ENCODE peak calls at places on chromosomes 16 and 17, in six cellular contexts. A, Q, N, P, L and F are unnamed samples.

GRCh38 chr16:19696961-19697360 is 21.1 kb downstream of the KNOP1 start:
- DNase-seq in A (no peak), Q (no peak), N (no peak), P (no peak), L (no peak), F (no peak)

GRCh38 chr17:22411185-22411784 is 719.0 kb downstream of the KCNJ18 start:
- DNase-seq in A (no peak), Q (no peak), N (no peak), P (no peak), L (no peak), F (no peak)

GRCh38 chr16:59848314-59848713 is 1114.2 kb upstream of the GOT2 start:
- DNase-seq in A (no peak), Q (no peak), N (no peak), P (no peak), L (no peak), F (no peak)

GRCh38 chr16:68069511-68070248 is 15.5 kb upstream of the NFATC3 start:
- DNase-seq in A (peak), Q (peak), N (no peak), P (peak), L (peak), F (no peak)

GRCh38 chr16:25643633-25644032 is 48.1 kb upstream of the HS3ST4 start:
- DNase-seq in A (no peak), Q (no peak), N (no peak), P (no peak), L (no peak), F (no peak)

GRCh38 chr17:64343071-64343774 is 47.4 kb downstream of the PECAM1 start:
- DNase-seq in A (no peak), Q (no peak), N (no peak), P (no peak), L (no peak), F (no peak)

GRCh38 chr16:66524601-66525164 is 25.2 kb downstream of the TK2 start:
- DNase-seq in A (no peak), Q (no peak), N (no peak), P (no peak), L (no peak), F (no peak)

GRCh38 chr16:28538733-28539596 is at the start of gene NUPR1:
- DNase-seq in A (peak), Q (peak), N (peak), P (peak), L (no peak), F (peak)

GRCh38 chr16:17461951-17462729 is 8.6 kb downstream of the XYLT1 start:
- DNase-seq in A (no peak), Q (no peak), N (no peak), P (no peak), L (peak), F (no peak)

GRCh38 chr16:3030872-3031212 is 5.9 kb downstream of the BICDL2 start:
- DNase-seq in A (no peak), Q (no peak), N (no peak), P (no peak), L (no peak), F (no peak)

GRCh38 chr17:73401911-73402310 is 90.1 kb upstream of the CDC42EP4 start:
- DNase-seq in A (peak), Q (peak), N (peak), P (no peak), L (no peak), F (peak)

GRCh38 chr17:79645022-79645776 is 34.3 kb upstream of the RBFOX3 start:
- DNase-seq in A (no peak), Q (no peak), N (peak), P (no peak), L (peak), F (no peak)

GRCh38 chr16:29192329-29193247 is 207.7 kb downstream of the LAT start:
- DNase-seq in A (no peak), Q (no peak), N (no peak), P (no peak), L (peak), F (no peak)

GRCh38 chr17:16215965-16216316 is 607 bp upstream of the NCOR1 start:
- DNase-seq in A (no peak), Q (no peak), N (no peak), P (peak), L (no peak), F (no peak)

GRCh38 chr17:16215002-16215272 is 397 bp downstream of the NCOR1 start:
- DNase-seq in A (peak), Q (peak), N (no peak), P (peak), L (peak), F (peak)

GRCh38 chr17:16214190-16215001 is 938 bp downstream of the NCOR1 start:
- DNase-seq in A (no peak), Q (no peak), N (no peak), P (no peak), L (no peak), F (peak)

GRCh38 chr17:16215273-16215964 is at the start of gene NCOR1:
- DNase-seq in A (peak), Q (peak), N (peak), P (peak), L (peak), F (peak)

DNA sequence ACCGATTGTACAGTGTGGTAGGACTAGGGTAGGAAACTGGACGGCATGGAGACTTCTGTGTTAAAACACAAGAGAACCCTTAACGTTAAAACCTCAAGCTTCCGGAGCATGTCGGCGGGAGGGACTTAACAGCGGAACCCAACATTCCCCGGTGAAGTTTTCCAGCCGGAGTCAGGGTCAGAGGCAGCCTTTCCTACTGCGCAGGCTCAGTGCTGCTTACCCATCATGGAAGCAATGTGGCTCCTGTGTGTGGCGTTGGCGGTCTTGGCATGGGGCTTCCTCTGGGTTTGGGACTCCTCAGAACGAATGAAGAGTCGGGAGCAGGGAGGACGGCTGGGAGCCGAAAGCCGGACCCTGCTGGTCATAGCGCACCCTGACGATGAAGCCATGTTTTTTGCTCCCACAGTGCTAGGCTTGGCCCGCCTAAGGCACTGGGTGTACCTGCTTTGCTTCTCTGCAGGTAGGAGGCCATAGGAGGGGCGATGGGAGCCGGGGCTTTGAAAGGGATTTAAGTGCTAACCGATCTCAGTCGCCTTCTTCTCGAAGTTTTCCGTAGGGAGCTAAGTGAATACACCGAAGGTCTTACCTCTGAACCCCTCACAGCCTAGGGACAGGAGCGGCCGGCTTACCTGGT is at the start of gene PIGL:
- DNase-seq in A (peak), Q (peak), N (peak), P (peak), L (peak), F (peak)
- TF ChIP-seq CTCF in A (no peak), Q (no peak), N (no peak), P (no peak), L (no peak), F (no peak)

DNA sequence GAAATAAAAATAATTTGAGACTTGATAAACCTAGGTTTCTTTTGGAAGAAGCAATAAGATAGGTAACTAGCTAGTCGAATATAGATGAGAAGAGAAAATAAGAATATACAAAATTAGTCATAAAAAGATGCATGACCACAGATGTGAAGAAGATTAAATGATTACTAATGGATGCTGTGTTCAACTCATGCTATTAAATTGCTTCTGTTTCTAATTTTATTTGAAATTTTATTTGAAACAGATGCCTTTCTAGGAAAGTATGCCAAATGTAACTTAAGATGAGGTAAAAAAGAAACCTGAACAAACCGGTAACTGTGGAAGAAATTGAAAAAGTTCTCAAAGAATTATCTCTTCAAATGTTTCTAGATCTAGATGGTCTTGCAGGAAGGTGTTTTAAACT is 91.6 kb downstream of the OR1D5 start:
- DNase-seq in A (no peak), Q (no peak), N (no peak), P (no peak), L (no peak), F (no peak)
- H3K4me3 ChIP-seq in A (no peak), Q (no peak), N (no peak), P (no peak), L (no peak), F (no peak)

DNA sequence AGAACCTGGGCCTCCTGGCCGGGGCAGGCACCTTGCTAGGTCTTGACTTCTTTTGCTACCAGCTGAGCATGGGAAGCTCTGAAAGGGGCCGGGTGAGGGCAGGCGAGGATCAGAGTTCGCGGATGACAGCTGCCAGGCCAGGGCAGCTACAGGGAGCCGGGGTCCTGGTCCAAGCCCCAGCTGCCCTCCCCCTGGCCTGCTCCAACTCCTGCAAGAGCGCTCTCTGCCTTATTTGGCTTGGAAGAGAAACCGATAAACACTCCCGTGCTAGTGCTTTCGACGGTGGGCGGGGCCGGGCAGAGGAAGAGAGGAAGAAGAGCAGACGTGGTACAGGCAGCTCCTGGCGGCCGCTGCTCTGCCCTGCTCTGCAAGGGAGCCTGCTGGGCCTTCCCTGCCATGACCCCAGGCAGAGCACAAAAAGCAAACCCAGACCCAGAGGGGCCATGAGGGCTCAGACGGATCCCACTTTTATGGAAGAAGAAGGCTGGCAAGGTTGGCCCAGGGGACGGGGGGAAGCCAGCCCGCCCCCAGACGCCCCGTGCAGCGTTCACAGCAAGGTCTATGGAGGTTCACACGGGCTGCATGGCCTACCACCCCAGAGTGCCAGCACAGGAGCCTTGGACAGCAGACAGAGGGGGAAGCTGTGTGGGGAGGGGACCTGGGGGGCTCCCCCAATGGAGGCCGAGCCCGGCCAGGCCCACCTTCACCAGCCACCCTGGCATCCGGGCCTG is 25.6 kb downstream of the PIEZO1 start:
- DNase-seq in A (no peak), Q (peak), N (peak), P (no peak), L (peak), F (no peak)
- TF ChIP-seq CTCF in A (no peak), Q (no peak), N (no peak), P (no peak), L (peak), F (no peak)

GRCh38 chr16:8831450-8832382 is 34.1 kb downstream of the PMM2 start:
- DNase-seq in A (no peak), Q (no peak), N (no peak), P (no peak), L (no peak), F (no peak)

GRCh38 chr16:8828541-8829165 is 31.0 kb downstream of the PMM2 start:
- DNase-seq in A (no peak), Q (no peak), N (no peak), P (no peak), L (no peak), F (no peak)

GRCh38 chr16:8822403-8822802 is 24.8 kb downstream of the PMM2 start:
- DNase-seq in A (no peak), Q (no peak), N (no peak), P (no peak), L (no peak), F (no peak)

DNA sequence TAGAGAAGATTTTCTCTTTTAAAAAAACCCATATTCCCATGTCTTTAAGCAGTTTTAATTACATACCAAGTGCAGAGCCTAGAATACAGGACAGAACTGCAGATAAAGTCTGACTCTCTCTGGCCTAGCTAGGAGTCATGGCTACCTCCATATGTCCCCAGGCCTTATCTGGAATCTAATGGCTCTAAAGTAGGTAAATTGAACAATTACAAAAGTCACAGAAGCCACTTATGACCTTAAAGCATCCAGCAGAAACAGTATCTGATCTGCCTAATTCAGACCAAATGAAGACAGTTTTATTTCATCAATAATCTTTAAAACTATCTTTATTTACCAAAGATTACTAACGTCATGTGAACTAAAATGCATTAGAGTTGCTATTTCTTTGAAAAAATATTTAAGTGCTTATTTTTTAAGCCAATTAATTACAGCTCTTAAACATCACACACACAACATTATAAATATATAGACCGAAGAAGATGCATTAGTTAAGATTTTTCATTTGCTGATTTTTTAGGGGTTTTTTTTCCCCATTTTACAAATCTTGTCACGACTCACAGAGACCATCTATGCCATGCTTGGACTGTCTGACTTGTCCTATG is 28.7 kb downstream of the PMM2 start:
- DNase-seq in A (no peak), Q (no peak), N (no peak), P (no peak), L (no peak), F (no peak)
- H3K4me3 ChIP-seq in A (no peak), Q (no peak), N (no peak), P (no peak), L (no peak), F (no peak)

DNA sequence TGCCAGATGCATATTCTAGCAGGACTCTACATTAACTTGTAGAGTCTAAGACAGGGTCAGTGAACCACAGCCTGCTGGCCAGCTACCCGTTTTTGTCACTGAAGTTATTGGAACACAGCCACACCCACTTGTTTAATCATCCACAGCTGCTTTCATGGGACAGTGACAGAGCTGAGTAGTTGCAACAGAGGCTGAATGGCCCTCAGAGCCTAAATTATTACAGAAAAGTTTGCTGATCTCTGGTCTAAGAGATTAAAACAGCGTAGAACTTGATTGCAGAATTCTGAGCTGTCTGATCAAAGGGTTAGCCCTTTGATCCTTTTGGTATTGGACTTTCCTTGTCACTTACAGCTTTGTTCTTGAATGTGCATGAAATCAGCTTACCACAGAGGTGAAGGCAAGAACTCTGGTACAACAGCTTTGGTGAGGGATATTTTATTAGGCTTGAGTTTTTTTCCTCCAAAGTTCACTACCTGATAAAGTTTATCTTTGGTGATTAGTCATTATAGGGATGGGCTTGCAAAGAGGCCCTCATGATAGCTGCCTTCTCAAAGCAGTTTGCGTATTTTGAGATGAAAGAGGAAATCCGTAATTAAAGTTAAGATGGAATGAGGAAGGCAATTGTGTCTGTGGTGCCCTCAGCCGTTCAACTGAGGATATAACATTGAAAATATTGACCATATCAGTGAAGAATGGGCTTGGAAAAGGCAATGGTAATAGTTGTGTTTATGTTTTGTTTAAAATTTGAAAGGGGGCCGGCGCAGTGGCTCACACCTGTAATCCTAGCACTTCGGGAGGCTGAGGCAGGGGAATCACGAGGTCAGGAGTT is 23.7 kb downstream of the ALDH3A2 start:
- DNase-seq in A (peak), Q (peak), N (no peak), P (peak), L (no peak), F (peak)
- TF ChIP-seq CTCF in A (no peak), Q (peak), N (no peak), P (no peak), L (peak), F (peak)

DNA sequence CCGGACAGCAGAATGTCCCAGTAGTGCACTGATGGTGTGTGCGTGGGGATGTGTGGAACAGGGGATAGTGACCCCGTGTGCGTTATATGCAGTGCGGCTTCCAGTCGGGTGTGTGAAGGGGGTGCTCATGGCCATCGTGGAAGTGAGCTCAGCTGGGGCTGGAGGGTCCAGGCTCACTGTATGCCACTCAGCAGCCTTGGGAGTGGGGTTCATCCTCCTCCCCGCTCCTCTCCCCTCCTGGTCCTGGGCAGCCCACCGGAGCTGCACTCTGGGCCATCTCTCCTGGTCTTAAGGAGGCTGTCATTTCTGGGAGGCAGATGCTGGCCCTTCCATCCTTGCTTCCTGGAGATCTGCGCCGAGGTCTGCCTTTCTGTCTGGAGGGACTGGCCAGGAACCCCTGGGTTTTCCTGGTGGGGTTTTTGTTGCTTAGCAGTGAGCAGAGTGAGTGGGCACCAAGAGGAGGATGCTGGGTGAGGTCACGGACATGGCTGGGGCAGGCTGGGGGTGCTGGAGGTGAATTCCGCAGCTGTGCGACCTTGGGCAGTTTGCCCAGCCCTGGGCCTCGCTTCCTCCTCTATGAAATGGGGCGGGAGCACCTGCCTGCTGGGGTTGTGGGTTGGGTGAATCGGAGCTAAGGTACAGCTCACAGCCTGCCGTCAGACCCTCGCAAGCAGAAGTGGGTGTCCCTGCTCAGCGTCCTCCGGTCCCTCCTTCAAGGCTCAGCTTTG is 164.1 kb downstream of the SEC14L1 start:
- DNase-seq in A (no peak), Q (no peak), N (peak), P (no peak), L (no peak), F (no peak)
- H3K4me3 ChIP-seq in A (no peak), Q (no peak), N (no peak), P (no peak), L (no peak), F (no peak)